ENCODE peak calls at places on chromosomes 16 and 17, in ten cellular contexts. C is ACHN; I is GOT3; E is heart left ventricle; H is NCI-H1417 treated with DMSO at 0.1 percent for 48 hours; J is endothelial cell; D is A172; P is effector CD4-positive, alpha-beta T cell; S is fibroblast of the aortic adventitia; T is foreskin fibroblast. O is an unnamed sample.
A peak's percentile ranks its signal among the peaks of the same experiment; 100 is the strongest.

GRCh38 chr17:71180801-71181385 is 939.9 kb upstream of the SOX9 start:
- DNase-seq in S (no peak), H (no peak), E (no peak), T (peak; percentile 24), J (no peak), I (no peak), D (peak; percentile 11), C (no peak), P (no peak), O (no peak)

GRCh38 chr17:39981207-39982068 is 831 bp downstream of the PSMD3 start:
- DNase-seq in P (no peak), D (no peak), T (no peak), C (no peak), H (no peak), I (no peak), E (no peak), J (peak; percentile 29), S (no peak), O (no peak)

GRCh38 chr17:40307691-40308289 is 1.2 kb upstream of the RARA start:
- DNase-seq in P (no peak), I (no peak), C (no peak), S (no peak), D (no peak), E (no peak), J (no peak), H (no peak), T (peak; percentile 51), O (no peak)

GRCh38 chr16:30551781-30552180 is 6.4 kb downstream of the ZNF764 start:
- DNase-seq in H (no peak), T (peak; percentile 17), I (no peak), P (peak; percentile 66), J (no peak), S (no peak), E (no peak), D (no peak), C (no peak), O (peak; percentile 72)

GRCh38 chr16:66320774-66321173 is 45.7 kb upstream of the CDH5 start:
- DNase-seq in E (no peak), H (no peak), S (no peak), J (no peak), C (no peak), P (no peak), D (no peak), I (no peak), T (no peak), O (no peak)

GRCh38 chr16:80459331-80459777 is 81.4 kb upstream of the DYNLRB2 start:
- DNase-seq in C (no peak), H (no peak), D (peak; percentile 8), P (no peak), I (no peak), S (peak; percentile 16), E (no peak), J (no peak), T (no peak), O (no peak)

GRCh38 chr17:18141210-18141803 is 32.8 kb downstream of the MYO15A start:
- DNase-seq in P (peak; percentile 46), H (no peak), E (no peak), C (peak; percentile 69), S (peak; percentile 74), I (no peak), D (peak; percentile 69), T (peak; percentile 78), J (peak; percentile 41), O (no peak)

GRCh38 chr17:19022747-19023146 is 18.2 kb upstream of the FAM83G start:
- DNase-seq in H (no peak), E (peak; percentile 46), D (no peak), S (no peak), J (no peak), P (no peak), C (no peak), T (no peak), I (no peak), O (no peak)

GRCh38 chr17:2883544-2884203 is 87.4 kb downstream of the RAP1GAP2 start:
- DNase-seq in E (no peak), J (no peak), H (no peak), C (peak; percentile 31), P (no peak), D (peak; percentile 82), I (no peak), S (no peak), T (peak; percentile 73), O (no peak)

GRCh38 chr16:12319464-12320030 is 343.0 kb downstream of the SNX29 start:
- DNase-seq in E (no peak), P (no peak), T (peak; percentile 9), C (no peak), J (no peak), I (no peak), D (no peak), H (peak; percentile 12), S (no peak), O (no peak)

GRCh38 chr17:34313164-34313563 is 6.1 kb upstream of the CCL8 start:
- DNase-seq in P (no peak), H (no peak), S (peak; percentile 77), T (peak; percentile 74), D (no peak), I (no peak), E (no peak), J (no peak), C (no peak), O (no peak)

GRCh38 chr17:50872710-50873424 is 6.7 kb upstream of the TOB1 start:
- DNase-seq in T (peak; percentile 79), I (no peak), C (no peak), P (peak; percentile 45), D (peak; percentile 46), S (peak; percentile 84), J (no peak), H (no peak), E (no peak), O (peak; percentile 46)

GRCh38 chr17:17183744-17184143 is 22.4 kb downstream of the PLD6 start:
- DNase-seq in P (no peak), S (no peak), D (no peak), T (no peak), H (no peak), E (no peak), J (no peak), I (no peak), C (no peak), O (no peak)

GRCh38 chr17:55763856-55764255 is 13.0 kb downstream of the PCTP start:
- DNase-seq in P (no peak), T (peak; percentile 74), J (no peak), E (no peak), D (no peak), C (no peak), S (no peak), I (no peak), H (no peak), O (no peak)

GRCh38 chr16:763903-764750 is 3.6 kb downstream of the MSLN start:
- DNase-seq in E (no peak), H (no peak), J (no peak), D (no peak), P (no peak), C (no peak), I (no peak), S (no peak), T (no peak), O (no peak)

GRCh38 chr17:36147601-36148000 is 28.8 kb downstream of the TBC1D3B start:
- DNase-seq in P (no peak), S (no peak), H (no peak), C (no peak), D (no peak), E (no peak), I (no peak), T (no peak), J (no peak), O (no peak)

GRCh38 chr17:15262291-15263205 is 2.6 kb downstream of the PMP22 start:
- DNase-seq in D (peak; percentile 87), H (no peak), T (peak; percentile 98), C (peak; percentile 65), J (peak; percentile 56), E (peak; percentile 93), S (peak; percentile 94), I (no peak), P (no peak), O (no peak)

O was measured in T-helper 22 cell.